ENCODE peak calls at places on chromosome 2, in seven cellular contexts. A, O, J, F, X, I and L are unnamed samples.

GRCh38 chr2:46508734-46509133 is 29.4 kb downstream of the TMEM247 start:
- DNase-seq in A (no peak), I (no peak), J (no peak), O (no peak), F (no peak), X (no peak), L (no peak)

GRCh38 chr2:26669099-26669498 is 23.4 kb upstream of the KCNK3 start:
- DNase-seq in I (no peak), X (no peak), A (no peak), F (no peak), O (no peak), J (no peak), L (no peak)

GRCh38 chr2:31138037-31138962 is at the start of gene GALNT14:
- DNase-seq in O (peak; percentile 49), A (no peak), I (no peak), F (no peak), X (peak; percentile 12), J (peak; percentile 90), L (peak; percentile 57)

GRCh38 chr2:216478791-216479190 is 19.9 kb upstream of the RPL37A start:
- DNase-seq in A (no peak), X (no peak), J (no peak), I (no peak), F (no peak), O (no peak), L (no peak)

GRCh38 chr2:173851256-173851655 is 113.9 kb downstream of the SP3 start:
- DNase-seq in J (no peak), I (no peak), O (no peak), F (no peak), X (no peak), A (peak; percentile 16), L (no peak)

GRCh38 chr2:40451926-40452605 is at the start of gene SLC8A1:
- DNase-seq in X (no peak), A (no peak), F (no peak), I (no peak), J (peak; percentile 80), O (peak; percentile 52), L (peak; percentile 15)

GRCh38 chr2:191657977-191658376 is 20.0 kb upstream of the NABP1 start:
- DNase-seq in O (no peak), F (no peak), J (no peak), I (no peak), X (no peak), A (no peak), L (no peak)

GRCh38 chr2:234763051-234763909 is 188.5 kb upstream of the SH3BP4 start:
- DNase-seq in A (no peak), F (no peak), J (no peak), I (no peak), X (no peak), O (peak; percentile 40), L (no peak)

GRCh38 chr2:7844414-7844961 is 837.4 kb upstream of the ID2 start:
- DNase-seq in O (no peak), J (no peak), X (no peak), I (no peak), A (no peak), F (no peak), L (no peak)

GRCh38 chr2:37228788-37229187 is 2.6 kb downstream of the CEBPZ start:
- DNase-seq in O (no peak), A (no peak), J (no peak), F (no peak), I (no peak), X (no peak), L (no peak)

GRCh38 chr2:175207741-175208438 is 26.4 kb upstream of the ATP5MC3 start:
- DNase-seq in O (peak; percentile 58), A (no peak), X (no peak), F (no peak), J (no peak), I (no peak), L (no peak)

GRCh38 chr2:165634282-165634681 is 159.8 kb downstream of the GALNT3 start:
- DNase-seq in F (no peak), I (no peak), A (no peak), O (no peak), X (no peak), J (no peak), L (no peak)

GRCh38 chr2:119377266-119377972 is 10.6 kb downstream of the DBI start:
- DNase-seq in J (no peak), X (no peak), F (no peak), I (no peak), A (no peak), O (no peak), L (no peak)

GRCh38 chr2:36087344-36087743 is 268.2 kb upstream of the CRIM1 start:
- DNase-seq in X (no peak), J (no peak), F (no peak), O (no peak), I (no peak), A (no peak), L (no peak)

GRCh38 chr2:19797871-19798270 is 103.9 kb downstream of the TTC32 start:
- DNase-seq in I (no peak), F (no peak), A (no peak), J (no peak), O (no peak), X (no peak), L (no peak)

GRCh38 chr2:30492185-30492584 is 45.1 kb downstream of the LCLAT1 start:
- DNase-seq in X (no peak), A (no peak), J (no peak), F (no peak), O (no peak), I (no peak), L (no peak)

GRCh38 chr2:182444806-182445205 is 18.0 kb upstream of the PDE1A start:
- DNase-seq in O (no peak), J (no peak), I (no peak), X (no peak), A (no peak), F (no peak), L (no peak)

GRCh38 chr2:99492721-99493120 is 2.9 kb upstream of the REV1 start:
- DNase-seq in J (no peak), X (no peak), A (no peak), F (no peak), O (no peak), I (no peak), L (no peak)

GRCh38 chr2:9207641-9208301 is 1.2 kb downstream of the ASAP2 start:
- DNase-seq in I (no peak), O (no peak), X (no peak), A (no peak), J (peak; percentile 68), F (no peak), L (no peak)

GRCh38 chr2:223027442-223027841 is 24.5 kb upstream of the KCNE4 start:
- DNase-seq in O (no peak), X (no peak), I (no peak), A (no peak), F (no peak), J (no peak), L (no peak)

GRCh38 chr2:134411828-134412638 is 158.2 kb downstream of the MGAT5 start:
- DNase-seq in O (peak; percentile 77), F (no peak), A (peak; percentile 66), J (peak; percentile 88), I (peak; percentile 47), X (peak; percentile 37), L (peak; percentile 67)

GRCh38 chr2:118669639-118670038 is 177.8 kb downstream of the EN1 start:
- DNase-seq in A (no peak), X (no peak), O (no peak), F (no peak), I (no peak), J (no peak), L (no peak)

GRCh38 chr2:205259131-205259530 is 423.2 kb upstream of the NRP2 start:
- DNase-seq in X (no peak), F (no peak), I (no peak), O (no peak), J (no peak), A (no peak), L (no peak)

GRCh38 chr2:108267117-108267516 is 21.6 kb upstream of the SULT1C2 start:
- DNase-seq in X (no peak), F (no peak), O (no peak), J (no peak), I (no peak), A (no peak), L (no peak)

GRCh38 chr2:128026422-128027277 is 1.2 kb downstream of the SAP130 start:
- DNase-seq in X (no peak), O (no peak), A (no peak), I (no peak), F (no peak), J (peak; percentile 52), L (no peak)

GRCh38 chr2:54604771-54605350 is 118.6 kb upstream of the EML6 start:
- DNase-seq in I (no peak), O (peak; percentile 40), J (no peak), A (no peak), X (no peak), F (no peak), L (no peak)